ENCODE peak calls at places on chromosomes 11 and 22, in four cellular contexts. One of them, this sample, is unnamed.

GRCh38 chr22:37631448-37632173 is 7.9 kb upstream of the SH3BP1 start:
- DNase-seq in fibroblast of lung: no peak
- DNase-seq in midbrain: no peak
- DNase-seq in Peyer's patch: peak
- DNase-seq in this sample: no peak

GRCh38 chr22:41256254-41256897 is 15.6 kb upstream of the CHADL start:
- DNase-seq in fibroblast of lung: peak
- DNase-seq in midbrain: no peak
- DNase-seq in Peyer's patch: no peak
- DNase-seq in this sample: no peak

GRCh38 chr11:45280449-45280848 is 5.7 kb downstream of the SYT13 start:
- DNase-seq in fibroblast of lung: no peak
- DNase-seq in midbrain: no peak
- DNase-seq in Peyer's patch: no peak
- DNase-seq in this sample: no peak

GRCh38 chr11:102603091-102603490 is 22.0 kb downstream of the MMP20 start:
- DNase-seq in fibroblast of lung: peak
- DNase-seq in midbrain: peak
- DNase-seq in Peyer's patch: no peak
- DNase-seq in this sample: peak

GRCh38 chr11:13826505-13827278 is 135.8 kb upstream of the SPON1 start:
- DNase-seq in fibroblast of lung: peak
- DNase-seq in midbrain: no peak
- DNase-seq in Peyer's patch: no peak
- DNase-seq in this sample: peak

GRCh38 chr11:69353696-69354544 is 60.0 kb downstream of the MYEOV start:
- DNase-seq in fibroblast of lung: no peak
- DNase-seq in midbrain: no peak
- DNase-seq in Peyer's patch: no peak
- DNase-seq in this sample: no peak

GRCh38 chr22:27719033-27719341 is 82.6 kb downstream of the MN1 start:
- DNase-seq in fibroblast of lung: no peak
- DNase-seq in midbrain: no peak
- DNase-seq in Peyer's patch: no peak
- DNase-seq in this sample: no peak

GRCh38 chr11:68216171-68216938 is 3.3 kb upstream of the KMT5B start:
- DNase-seq in fibroblast of lung: no peak
- DNase-seq in midbrain: no peak
- DNase-seq in Peyer's patch: peak
- DNase-seq in this sample: peak

GRCh38 chr11:42066113-42066512 is 606.7 kb upstream of the LRRC4C start:
- DNase-seq in fibroblast of lung: peak
- DNase-seq in midbrain: no peak
- DNase-seq in Peyer's patch: no peak
- DNase-seq in this sample: no peak

GRCh38 chr22:38414009-38414395 is 41.0 kb downstream of the KCNJ4 start:
- DNase-seq in fibroblast of lung: no peak
- DNase-seq in midbrain: no peak
- DNase-seq in Peyer's patch: peak
- DNase-seq in this sample: no peak

GRCh38 chr11:47225552-47226137 is 10.9 kb downstream of the DDB2 start:
- DNase-seq in fibroblast of lung: no peak
- DNase-seq in midbrain: no peak
- DNase-seq in Peyer's patch: no peak
- DNase-seq in this sample: no peak

GRCh38 chr11:60855726-60856633 is at the start of gene PTGDR2:
- DNase-seq in fibroblast of lung: no peak
- DNase-seq in midbrain: no peak
- DNase-seq in Peyer's patch: no peak
- DNase-seq in this sample: peak

GRCh38 chr22:23856721-23857605 is 712 bp upstream of the SLC2A11 start:
- DNase-seq in fibroblast of lung: peak
- DNase-seq in midbrain: peak
- DNase-seq in Peyer's patch: peak
- DNase-seq in this sample: peak